ENCODE peak calls at places on chromosomes 6 and 20, in five cellular contexts. I is IMR-90, V is H9, E is H1, S is neuronal stem cell. O is an unnamed sample.

GRCh38 chr6:152748843-152749242 is 1.8 kb upstream of the VIP start:
- DNase-seq in I (peak; percentile 33), V (no peak), S (no peak), E (no peak), O (peak; percentile 1)

GRCh38 chr6:165675120-165675519 is 12.1 kb upstream of the PDE10A start:
- DNase-seq in I (peak; percentile 38), E (no peak), S (no peak), V (no peak), O (no peak)

GRCh38 chr20:57711311-57711712 is 1.5 kb upstream of the PMEPA1 start:
- DNase-seq in E (no peak), I (no peak), V (no peak), S (no peak), O (no peak)

GRCh38 chr6:135870722-135871121 is 19.2 kb downstream of the PDE7B start:
- DNase-seq in E (no peak), V (no peak), S (no peak), I (peak; percentile 88), O (peak; percentile 45)

GRCh38 chr6:35023601-35024000 is 117.5 kb downstream of the TCP11 start:
- DNase-seq in E (no peak), S (no peak), V (no peak), I (no peak), O (no peak)

GRCh38 chr6:85081102-85081501 is 316.7 kb upstream of the TBX18 start:
- DNase-seq in V (no peak), S (no peak), E (no peak), I (no peak), O (no peak)

GRCh38 chr20:15032352-15032622 is 694.9 kb upstream of the FLRT3 start:
- DNase-seq in V (no peak), S (no peak), E (no peak), I (no peak), O (no peak)

GRCh38 chr6:123039431-123039830 is 43.4 kb downstream of the CLVS2 start:
- DNase-seq in S (no peak), V (no peak), E (no peak), I (no peak), O (no peak)

GRCh38 chr6:81906041-81906440 is 153.6 kb upstream of the TENT5A start:
- DNase-seq in V (no peak), S (no peak), E (no peak), I (no peak), O (no peak)

GRCh38 chr20:22561965-22562581 is 22.3 kb downstream of the FOXA2 start:
- DNase-seq in I (no peak), S (no peak), V (no peak), E (no peak), O (no peak)

GRCh38 chr20:50170549-50171220 is 17.2 kb upstream of the PEDS1 start:
- DNase-seq in S (no peak), I (no peak), E (no peak), V (peak; percentile 21), O (no peak)

GRCh38 chr6:130396722-130397121 is 30.9 kb downstream of the TMEM200A start:
- DNase-seq in V (no peak), S (no peak), I (no peak), E (no peak), O (peak; percentile 27)

GRCh38 chr20:33433465-33433864 is 10.1 kb downstream of the SNTA1 start:
- DNase-seq in V (no peak), S (no peak), I (no peak), E (no peak), O (peak; percentile 28)

GRCh38 chr6:21438237-21438985 is 155.1 kb upstream of the SOX4 start:
- DNase-seq in I (no peak), S (no peak), E (no peak), V (no peak), O (no peak)

GRCh38 chr6:157101166-157101565 is 222.2 kb downstream of the TMEM242 start:
- DNase-seq in V (no peak), I (no peak), S (no peak), E (no peak), O (no peak)

GRCh38 chr6:157867155-157867559 is 44.1 kb downstream of the SNX9 start:
- DNase-seq in V (no peak), E (no peak), I (peak; percentile 67), S (no peak), O (peak; percentile 47)

GRCh38 chr6:161417712-161418457 is 144.0 kb upstream of the AGPAT4 start:
- DNase-seq in I (peak; percentile 85), E (no peak), V (no peak), S (no peak), O (peak; percentile 83)

GRCh38 chr20:63737690-63737939 is 1.2 kb downstream of the LIME1 start:
- DNase-seq in I (no peak), V (no peak), E (no peak), S (no peak), O (no peak)

GRCh38 chr6:9412951-9413559 is 977.7 kb upstream of the SLC35B3 start:
- DNase-seq in S (no peak), V (peak; percentile 57), E (no peak), I (no peak), O (no peak)

DNA sequence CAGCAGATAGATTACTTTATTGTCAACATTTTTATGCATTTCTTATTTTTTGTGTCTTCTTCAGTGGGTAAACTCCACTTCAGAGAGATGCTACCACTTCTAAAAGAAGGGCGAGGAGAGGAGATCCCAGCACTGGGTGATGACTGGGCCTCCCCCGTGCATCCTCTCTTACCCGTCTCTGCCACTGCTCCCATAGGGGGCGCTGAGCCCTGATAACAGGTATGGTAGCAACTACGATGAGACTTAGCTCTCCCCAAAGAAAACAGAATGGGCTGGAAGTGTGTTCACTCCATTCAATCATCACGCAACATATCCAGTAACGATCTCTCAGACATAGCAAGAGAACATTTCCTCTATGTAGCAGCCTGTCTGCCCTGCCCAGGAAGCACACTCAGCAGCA is 533.3 kb upstream of the CDH4 start:
- DNase-seq in E (no peak), I (no peak), V (peak; percentile 77), S (no peak), O (no peak)
- H2AFZ ChIP-seq in E (peak overlapping the region; percentile 96), I (no peak overlapping the region), V (no peak overlapping the region), S (no peak overlapping the region), O (no peak overlapping the region)

GRCh38 chr6:31738048-31738979 is 1.5 kb upstream of the MSH5 start:
- DNase-seq in I (peak; percentile 89), V (peak; percentile 38), S (peak; percentile 27), E (no peak), O (peak; percentile 94)

GRCh38 chr6:31739639-31740396 is at the start of gene MSH5:
- DNase-seq in S (peak; percentile 99), E (peak; percentile 99), V (peak; percentile 100), I (peak; percentile 99), O (peak; percentile 99)

GRCh38 chr6:31736768-31737314 is 511 bp upstream of the CLIC1 start:
- DNase-seq in V (peak; percentile 41), E (no peak), S (peak; percentile 18), I (no peak), O (no peak)

GRCh38 chr6:31736026-31736767 is at the start of gene CLIC1:
- DNase-seq in E (peak; percentile 50), I (peak; percentile 75), S (peak; percentile 69), V (peak; percentile 88), O (peak; percentile 91)

DNA sequence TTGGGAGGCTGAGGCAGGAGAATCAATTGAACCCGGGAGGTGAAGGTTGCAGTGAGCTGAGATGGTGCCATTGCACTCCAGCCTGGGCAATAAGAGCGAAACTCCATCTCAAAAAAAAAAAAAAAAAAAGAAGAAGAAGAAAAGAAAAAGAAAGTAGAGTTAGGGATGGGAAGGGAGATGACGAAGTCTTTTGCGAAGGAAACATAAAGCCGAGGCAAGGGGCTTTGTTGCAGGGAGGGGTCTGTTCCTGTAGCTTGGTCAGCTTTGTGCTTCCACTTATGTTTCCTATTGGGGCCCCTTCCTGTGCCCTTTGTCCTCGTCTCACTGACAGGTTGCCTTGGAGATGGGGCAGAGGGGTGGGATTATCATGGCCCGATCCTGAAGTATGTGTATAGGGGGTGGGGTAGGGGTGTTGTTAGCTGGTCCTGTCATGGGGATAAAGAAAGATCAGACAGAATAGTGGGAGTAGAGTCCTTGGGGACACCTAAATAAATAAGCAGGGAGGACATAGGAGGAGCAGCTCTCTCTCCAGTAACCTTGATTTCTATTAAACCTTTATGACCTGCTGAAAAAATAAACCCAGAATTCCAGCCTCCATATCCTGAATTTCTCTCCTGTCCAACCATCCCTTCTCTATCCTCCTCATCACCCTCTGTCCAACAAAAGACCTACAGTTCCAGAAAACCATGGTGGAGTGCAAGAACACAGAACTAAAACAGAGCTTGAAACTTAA is 1.2 kb upstream of the CLIC1 start:
- DNase-seq in S (peak; percentile 65), I (no peak), V (peak; percentile 58), E (no peak), O (peak; percentile 82)
- H2BK120ac ChIP-seq in S (peak overlapping the region; percentile 12), I (peak overlapping the region; percentile 79), V (no peak overlapping the region), E (peak overlapping the region; percentile 10), O (peak overlapping the region; percentile 83)

DNA sequence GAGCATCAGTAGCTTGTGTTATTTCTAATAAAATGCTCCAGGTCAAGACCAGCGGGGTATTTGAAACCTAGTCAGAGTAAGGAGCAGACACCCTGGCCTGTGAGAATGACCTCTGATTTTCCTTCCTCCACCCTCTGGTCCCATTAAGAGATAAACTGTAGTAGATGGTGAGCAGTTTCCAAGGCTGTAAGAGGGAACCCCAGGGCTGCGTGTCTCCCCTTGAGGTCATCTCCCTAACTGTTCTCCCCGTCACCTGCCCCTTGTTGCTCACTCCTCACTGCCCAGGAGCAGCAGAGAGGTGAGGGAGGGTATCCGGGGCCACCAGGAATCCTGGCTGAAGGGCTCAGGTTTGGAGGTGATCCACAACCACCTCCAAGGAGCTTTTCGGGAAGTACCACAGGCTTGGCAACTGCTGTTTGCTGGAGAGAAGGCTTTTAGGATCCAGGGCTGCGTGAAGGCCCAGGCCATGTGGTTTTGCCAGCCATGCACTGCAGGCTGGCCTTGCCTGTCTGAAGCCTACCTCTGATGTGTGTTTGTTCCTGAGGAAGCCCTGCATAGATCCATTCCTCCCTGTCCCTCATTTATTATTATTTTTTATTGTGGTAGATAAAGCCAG is 62.5 kb downstream of the RREB1 start:
- DNase-seq in E (no peak), V (no peak), I (no peak), S (no peak), O (no peak)
- H3K23ac ChIP-seq in E (no peak overlapping the region), V (no peak overlapping the region), I (no peak overlapping the region), S (no peak overlapping the region), O (no peak overlapping the region)

GRCh38 chr6:56927538-56928453 is 27.1 kb upstream of the BEND6 start:
- DNase-seq in V (peak; percentile 37), E (no peak), I (peak; percentile 34), S (no peak), O (no peak)

GRCh38 chr6:56933650-56934049 is 21.3 kb upstream of the BEND6 start:
- DNase-seq in S (no peak), I (no peak), V (no peak), E (no peak), O (no peak)

GRCh38 chr6:56938634-56939294 is 16.1 kb upstream of the BEND6 start:
- DNase-seq in E (no peak), V (no peak), I (peak; percentile 99), S (no peak), O (peak; percentile 76)

GRCh38 chr6:56930846-56931245 is 24.1 kb upstream of the BEND6 start:
- DNase-seq in V (no peak), E (no peak), I (no peak), S (no peak), O (no peak)

DNA sequence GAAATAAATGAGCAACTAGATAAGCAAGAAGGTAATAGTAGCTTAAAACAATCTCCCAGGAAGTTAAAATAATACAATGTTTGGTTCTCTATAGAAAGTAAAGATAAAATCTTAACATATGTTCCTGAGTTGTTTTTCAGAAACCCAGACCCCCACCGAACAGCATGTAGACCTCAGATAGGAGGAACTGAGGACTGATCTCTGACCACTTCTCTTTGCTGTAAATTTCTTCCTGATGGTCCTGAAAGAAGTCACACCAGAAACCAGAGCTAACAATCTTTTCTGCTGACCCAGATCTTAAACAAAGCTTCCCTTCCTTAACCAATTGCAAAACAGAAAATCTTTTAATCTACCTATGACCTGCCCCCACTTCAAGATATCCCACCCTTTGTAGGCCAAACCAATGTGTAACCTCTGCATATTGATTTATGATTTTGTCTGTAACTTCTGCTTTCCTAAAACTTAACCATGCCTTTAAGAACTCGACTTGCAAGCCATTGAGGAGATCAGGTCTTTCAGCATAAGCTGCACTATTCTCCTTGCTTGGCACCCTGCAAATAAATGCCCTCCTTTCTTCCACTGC is 21.9 kb upstream of the BEND6 start:
- DNase-seq in V (no peak), I (no peak), E (no peak), S (no peak), O (no peak)
- H2AFZ ChIP-seq in V (no peak overlapping the region), I (no peak overlapping the region), E (no peak overlapping the region), S (no peak overlapping the region), O (no peak overlapping the region)